ENCODE peak calls at places on chromosome 12, in six cellular contexts. H, M, U, L, Z and E are unnamed samples.

GRCh38 chr12:47816646-47817271 is 2.9 kb downstream of the HDAC7 start:
- DNase-seq in H (no peak), Z (no peak), L (no peak), M (no peak), U (no peak), E (no peak)

GRCh38 chr12:24109381-24110039 is 160.0 kb upstream of the SOX5 start:
- DNase-seq in L (peak), H (peak), U (peak), M (no peak), Z (peak), E (peak)

GRCh38 chr12:51631591-51631990 is 40.6 kb downstream of the SCN8A start:
- DNase-seq in Z (peak), U (peak), L (peak), H (peak), M (no peak), E (peak)

GRCh38 chr12:103956515-103957027 is 9.1 kb upstream of the TDG start:
- DNase-seq in H (no peak), M (peak), L (no peak), U (no peak), Z (peak), E (no peak)

GRCh38 chr12:113086249-113087164 is 30.0 kb downstream of the DTX1 start:
- DNase-seq in M (no peak), L (no peak), H (no peak), Z (no peak), U (no peak), E (no peak)

GRCh38 chr12:32577328-32577727 is 101.8 kb upstream of the DNM1L start:
- DNase-seq in L (no peak), U (no peak), H (no peak), Z (no peak), M (no peak), E (no peak)

GRCh38 chr12:49872381-49872780 is 29.5 kb upstream of the BCDIN3D start:
- DNase-seq in L (no peak), M (no peak), H (no peak), Z (no peak), U (no peak), E (no peak)

GRCh38 chr12:26935636-26936378 is 2.0 kb downstream of the INTS13 start:
- DNase-seq in M (no peak), U (peak), Z (peak), L (no peak), H (no peak), E (no peak)

GRCh38 chr12:124392991-124393790 is 98.3 kb downstream of the RFLNA start:
- DNase-seq in U (peak), M (peak), Z (peak), L (peak), H (peak), E (no peak)

GRCh38 chr12:7130791-7131501 is 775 bp downstream of the CLSTN3 start:
- DNase-seq in H (peak), M (peak), Z (peak), U (peak), L (peak), E (no peak)

GRCh38 chr12:12715459-12716150 is 1.6 kb upstream of the CDKN1B start:
- DNase-seq in L (no peak), H (peak), U (no peak), M (peak), Z (peak), E (no peak)

GRCh38 chr12:80567391-80567790 is 123.4 kb downstream of the PTPRQ start:
- DNase-seq in H (peak), L (peak), M (no peak), U (peak), Z (no peak), E (peak)

GRCh38 chr12:109461049-109461845 is 15.9 kb downstream of the KCTD10 start:
- DNase-seq in M (no peak), H (peak), Z (peak), U (peak), L (peak), E (peak)

GRCh38 chr12:96719671-96720362 is 187.2 kb upstream of the NEDD1 start:
- DNase-seq in L (no peak), H (peak), M (no peak), U (peak), Z (peak), E (peak)

GRCh38 chr12:112908548-112908947 is 1.8 kb downstream of the OAS1 start:
- DNase-seq in U (no peak), M (no peak), H (peak), Z (no peak), L (no peak), E (no peak)

GRCh38 chr12:52787324-52787996 is 8.5 kb downstream of the KRT3 start:
- DNase-seq in H (no peak), Z (no peak), M (no peak), U (no peak), L (peak), E (no peak)

GRCh38 chr12:22467190-22467589 is 77.2 kb downstream of the C2CD5 start:
- DNase-seq in H (no peak), L (no peak), U (peak), Z (no peak), M (no peak), E (no peak)

GRCh38 chr12:24821691-24822090 is 127.2 kb downstream of the BCAT1 start:
- DNase-seq in U (peak), H (peak), L (peak), M (no peak), Z (no peak), E (peak)

GRCh38 chr12:101127521-101128219 is 82.4 kb downstream of the SLC5A8 start:
- DNase-seq in L (no peak), U (peak), H (peak), M (no peak), Z (no peak), E (no peak)

GRCh38 chr12:117020536-117021220 is 78.5 kb downstream of the TESC start:
- DNase-seq in L (no peak), M (no peak), Z (no peak), U (no peak), H (no peak), E (no peak)

DNA sequence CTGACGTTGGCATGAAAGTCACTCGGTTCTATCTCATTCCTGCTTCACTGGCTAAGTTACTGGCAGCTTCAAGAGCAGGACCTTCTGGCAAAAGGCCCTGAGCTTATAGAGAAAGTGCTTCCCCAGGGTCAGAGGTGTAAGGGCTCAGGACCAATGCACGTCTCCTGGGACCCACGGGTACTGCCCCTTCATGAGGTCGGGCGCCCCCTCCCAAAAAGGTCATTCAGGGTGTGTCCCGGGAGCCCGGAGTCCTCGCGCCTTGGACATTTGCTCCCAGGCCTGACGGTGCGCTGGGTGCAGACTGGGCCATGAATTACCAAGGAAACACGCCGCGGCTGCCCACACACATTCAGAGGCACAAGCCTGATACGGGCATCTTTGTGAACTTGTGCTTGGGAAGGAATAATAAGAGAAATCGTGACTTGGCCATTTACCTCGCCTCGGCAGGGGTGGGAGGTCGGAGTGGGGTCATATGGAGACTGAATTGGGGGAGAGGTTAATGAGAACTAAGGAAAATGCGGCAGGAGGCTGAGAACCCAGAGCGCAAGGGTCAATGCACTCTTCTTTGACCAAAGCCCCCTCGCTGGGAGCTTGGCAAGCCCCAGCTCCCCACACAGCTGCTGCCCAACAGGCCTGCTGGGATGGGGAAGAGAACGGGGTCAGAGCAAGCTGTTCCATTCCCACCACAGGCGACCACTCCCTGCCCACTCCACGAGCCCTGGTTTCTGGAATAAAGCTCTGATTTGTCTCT is 15.7 kb upstream of the SLC6A12 start:
- DNase-seq in U (no peak), M (no peak), H (no peak), L (no peak), Z (no peak), E (no peak)
- H2AFZ ChIP-seq in U (no peak), M (no peak), H (no peak), L (no peak), Z (no peak), E (no peak)

DNA sequence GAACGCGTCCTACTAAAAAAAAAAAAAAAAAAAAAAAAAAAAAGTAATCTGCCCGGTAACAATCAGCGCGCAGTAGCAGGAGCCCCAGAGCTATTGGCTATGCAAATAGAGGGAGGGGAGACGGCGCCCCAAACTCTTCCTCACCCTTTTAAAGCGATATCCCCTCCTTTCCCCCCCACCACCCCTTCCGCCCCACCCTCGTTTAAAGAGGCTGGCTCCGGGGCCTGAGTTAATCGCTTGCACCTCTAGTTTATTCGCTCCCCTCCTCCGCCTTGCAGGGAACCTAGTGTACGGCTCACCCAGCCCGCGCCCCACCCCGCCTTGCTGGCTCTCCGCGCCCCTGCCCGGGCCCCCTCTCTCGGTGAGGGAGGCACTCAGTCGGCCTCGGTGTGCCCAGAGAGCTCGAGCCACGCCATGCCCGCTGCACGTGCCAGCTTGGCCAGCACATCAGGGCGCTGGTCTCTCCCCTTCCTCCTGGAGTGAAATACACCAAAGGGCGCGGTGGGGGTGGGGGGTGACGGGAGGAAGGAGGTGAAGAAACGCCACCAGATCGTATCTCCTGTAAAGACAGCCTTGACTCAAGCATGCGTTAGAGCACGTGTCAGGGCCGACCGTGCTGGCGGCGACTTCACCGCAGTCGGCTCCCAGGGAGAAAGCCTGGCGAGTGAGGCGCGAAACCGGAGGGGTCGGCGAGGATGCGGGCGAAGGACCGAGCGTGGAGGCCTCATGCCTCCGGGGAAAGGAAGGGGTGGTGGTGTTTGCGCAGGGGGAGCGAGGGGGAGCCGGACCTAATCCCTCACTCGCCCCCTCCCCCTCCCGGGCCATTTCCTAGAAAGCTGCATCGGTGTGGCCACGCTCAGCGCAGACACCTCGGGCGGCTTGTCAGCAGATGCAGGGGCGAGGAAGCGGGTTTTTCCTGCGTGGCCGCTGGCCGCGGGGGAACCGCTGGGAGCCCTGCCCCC is 1.3 kb upstream of the CCND2 start:
- DNase-seq in L (peak), Z (no peak), U (peak), H (peak), M (peak), E (peak)
- TF ChIP-seq EZH2 in L (peak), Z (no peak), U (peak), H (no peak), M (no peak), E (no peak)

GRCh38 chr12:39505025-39505424 is 62.1 kb upstream of the KIF21A start:
- DNase-seq in U (no peak), L (no peak), H (no peak), M (peak), Z (peak), E (peak)
- H2AFZ ChIP-seq in U (no peak), L (no peak), H (no peak), M (no peak), Z (no peak), E (no peak)

GRCh38 chr12:114684870-114685273 is 897 bp upstream of the TBX3 start:
- DNase-seq in Z (no peak), U (no peak), L (no peak), H (no peak), M (no peak), E (no peak)
- TF ChIP-seq EZH2 in Z (no peak), U (no peak), L (no peak), H (no peak), M (no peak), E (no peak)

GRCh38 chr12:107288414-107289125 is 195.2 kb upstream of the CRY1 start:
- DNase-seq in L (no peak), U (no peak), M (no peak), H (no peak), Z (no peak), E (no peak)
- H2AFZ ChIP-seq in L (no peak), U (no peak), M (no peak), H (no peak), Z (no peak), E (no peak)

DNA sequence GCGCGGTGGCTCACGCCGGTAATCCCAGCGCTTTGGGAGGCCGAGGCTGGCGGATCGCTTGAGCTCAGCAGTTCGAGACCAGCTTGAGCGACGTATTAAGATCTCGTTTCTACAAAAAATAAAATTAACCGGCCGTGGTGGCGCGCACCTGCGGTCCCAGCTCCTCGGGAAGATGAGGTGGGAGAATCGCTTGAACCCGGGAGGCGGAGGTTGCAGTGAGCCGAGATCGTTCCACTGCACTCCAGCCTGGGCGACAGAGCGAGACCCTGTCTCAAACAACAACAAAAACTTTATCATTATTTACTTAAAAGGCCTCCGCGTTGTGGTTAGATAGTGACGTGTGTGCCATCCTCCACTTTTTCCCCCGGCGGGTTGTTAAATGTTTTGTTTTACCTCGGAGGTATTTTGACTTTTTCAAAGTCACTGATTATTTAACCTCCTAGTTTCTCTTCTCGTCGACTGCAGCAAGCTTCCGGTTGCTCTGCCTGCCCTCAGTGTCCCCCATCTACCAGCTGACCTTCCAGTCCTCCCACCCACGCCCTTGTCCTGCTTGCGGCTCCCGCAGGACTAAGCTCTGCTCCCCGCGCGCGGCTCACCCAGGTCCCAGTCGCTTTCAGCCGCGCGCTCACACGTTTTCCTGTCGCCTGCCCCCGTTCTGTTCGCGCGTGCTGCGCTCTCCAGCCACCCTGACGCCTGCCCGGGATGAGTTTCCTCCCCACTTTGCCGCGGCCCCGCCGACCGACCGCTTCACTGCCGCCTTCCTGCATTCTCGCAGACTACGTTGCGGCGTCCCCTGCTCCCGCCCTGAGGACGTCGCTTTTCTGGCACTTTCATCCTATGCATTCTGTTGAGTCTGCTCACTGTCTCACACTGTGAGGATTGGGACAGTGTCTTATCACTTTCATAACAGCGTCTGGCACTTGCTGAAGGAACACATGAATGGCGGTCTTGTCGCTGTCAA is 1.2 kb upstream of the SCAF11 start:
- DNase-seq in Z (peak), H (peak), U (peak), L (peak), M (peak), E (peak)
- TF ChIP-seq EZH2 in Z (no peak), H (no peak), U (no peak), L (no peak), M (no peak), E (no peak)

DNA sequence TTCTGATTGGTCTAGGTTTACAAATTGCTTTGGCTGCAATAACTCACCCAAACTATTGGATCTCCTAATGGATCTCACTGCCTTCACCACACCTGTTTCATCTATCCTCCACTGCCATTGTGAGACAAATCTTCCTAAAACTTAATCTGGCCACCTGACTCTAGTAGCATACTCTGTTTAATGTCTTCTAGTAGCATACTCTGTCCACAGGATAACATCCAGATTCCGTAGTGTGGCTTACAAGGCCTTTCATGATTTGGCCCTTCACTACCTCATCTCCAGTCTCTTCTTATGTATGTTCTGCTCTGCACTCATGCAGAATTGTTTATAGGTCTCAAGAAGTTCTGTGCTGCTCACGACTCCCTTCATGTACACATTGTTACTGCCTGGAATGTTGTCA is 10.0 kb downstream of the HSD17B6 start:
- DNase-seq in M (no peak), Z (no peak), U (no peak), H (no peak), L (no peak), E (no peak)
- H2AFZ ChIP-seq in M (no peak), Z (no peak), U (no peak), H (no peak), L (no peak), E (no peak)